ENCODE peak calls at places on chromosomes 16 and 17, in nine cellular contexts. U is HuH-7.5, C is adipocyte, N is iPS DF 6.9, V is T-helper 2 cell, Q is T-helper 17 cell, O is AG09319, A is RWPE1, F is NCI-H345. M is an unnamed sample.

GRCh38 chr16:88782454-88783390 is 2.3 kb downstream of the PIEZO1 start:
- DNase-seq in U (no peak), C (peak; percentile 84), N (no peak), V (peak; percentile 74), Q (peak; percentile 57), O (no peak), A (peak; percentile 95), F (no peak), M (peak; percentile 86)

GRCh38 chr16:18059089-18059488 is 277.4 kb downstream of the NPIPA8 start:
- DNase-seq in U (no peak), C (no peak), N (no peak), V (no peak), Q (no peak), O (no peak), A (no peak), F (no peak), M (no peak)

GRCh38 chr17:42276609-42277341 is 584 bp upstream of the STAT5B start:
- DNase-seq in U (peak; percentile 73), C (peak; percentile 81), N (no peak), V (peak; percentile 31), Q (peak; percentile 46), O (peak; percentile 47), A (peak; percentile 57), F (peak; percentile 31), M (peak; percentile 78)

GRCh38 chr17:391850-392249 is 39.2 kb upstream of the RPH3AL start:
- DNase-seq in U (no peak), C (no peak), N (no peak), V (no peak), Q (no peak), O (no peak), A (no peak), F (no peak), M (no peak)

GRCh38 chr17:72158895-72159885 is 38.4 kb downstream of the SOX9 start:
- DNase-seq in U (no peak), C (peak; percentile 16), N (no peak), V (no peak), Q (no peak), O (no peak), A (no peak), F (no peak), M (no peak)

GRCh38 chr17:42537156-42537805 is 1.2 kb downstream of the NAGLU start:
- DNase-seq in U (no peak), C (no peak), N (no peak), V (no peak), Q (no peak), O (no peak), A (no peak), F (no peak), M (no peak)

GRCh38 chr17:40448213-40448638 is 5.0 kb downstream of the IGFBP4 start:
- DNase-seq in U (no peak), C (peak; percentile 52), N (no peak), V (no peak), Q (no peak), O (no peak), A (no peak), F (no peak), M (no peak)

GRCh38 chr16:31000671-31001382 is 9.6 kb downstream of the STX1B start:
- DNase-seq in U (no peak), C (no peak), N (no peak), V (no peak), Q (no peak), O (no peak), A (no peak), F (no peak), M (no peak)

GRCh38 chr16:13911871-13912270 is 8.1 kb upstream of the ERCC4 start:
- DNase-seq in U (no peak), C (no peak), N (no peak), V (no peak), Q (no peak), O (no peak), A (no peak), F (no peak), M (no peak)

GRCh38 chr17:51588063-51588462 is 327.7 kb downstream of the UTP18 start:
- DNase-seq in U (no peak), C (no peak), N (no peak), V (no peak), Q (no peak), O (no peak), A (no peak), F (no peak), M (no peak)

GRCh38 chr17:7502987-7503386 is 18.8 kb downstream of the POLR2A start:
- DNase-seq in U (no peak), C (no peak), N (no peak), V (no peak), Q (no peak), O (no peak), A (no peak), F (no peak), M (no peak)

GRCh38 chr16:30567160-30567990 is 4.1 kb downstream of the ZNF688 start:
- DNase-seq in U (no peak), C (no peak), N (no peak), V (peak; percentile 84), Q (peak; percentile 66), O (no peak), A (peak; percentile 25), F (no peak), M (no peak)

GRCh38 chr16:26005336-26005735 is 313.6 kb downstream of the HS3ST4 start:
- DNase-seq in U (no peak), C (no peak), N (no peak), V (no peak), Q (no peak), O (no peak), A (no peak), F (no peak), M (no peak)

GRCh38 chr17:66076546-66077190 is 115.3 kb downstream of the CEP112 start:
- DNase-seq in U (no peak), C (no peak), N (no peak), V (no peak), Q (no peak), O (no peak), A (no peak), F (peak; percentile 16), M (no peak)

GRCh38 chr16:23901178-23902131 is 65.7 kb downstream of the PRKCB start:
- DNase-seq in U (no peak), C (no peak), N (no peak), V (no peak), Q (no peak), O (no peak), A (no peak), F (no peak), M (no peak)

GRCh38 chr17:39461911-39462641 is 790 bp downstream of the CDK12 start:
- DNase-seq in U (peak; percentile 50), C (peak; percentile 85), N (no peak), V (peak; percentile 83), Q (no peak), O (no peak), A (peak; percentile 83), F (peak; percentile 21), M (peak; percentile 84)

GRCh38 chr16:51048544-51048943 is 102.5 kb downstream of the SALL1 start:
- DNase-seq in U (no peak), C (no peak), N (no peak), V (no peak), Q (no peak), O (no peak), A (peak; percentile 7), F (no peak), M (peak; percentile 33)

GRCh38 chr17:63641678-63642077 is 19.5 kb downstream of the MAP3K3 start:
- DNase-seq in U (no peak), C (no peak), N (no peak), V (no peak), Q (no peak), O (no peak), A (no peak), F (no peak), M (no peak)

GRCh38 chr16:70658921-70659320 is 12.6 kb downstream of the IL34 start:
- DNase-seq in U (no peak), C (no peak), N (no peak), V (no peak), Q (no peak), O (no peak), A (no peak), F (no peak), M (peak; percentile 5)

GRCh38 chr17:41959336-41960095 is 7.1 kb upstream of the CNP start:
- DNase-seq in U (peak; percentile 47), C (peak; percentile 49), N (peak; percentile 54), V (peak; percentile 23), Q (no peak), O (peak; percentile 22), A (no peak), F (no peak), M (peak; percentile 64)